ENCODE peak calls at places on chromosomes 1 and 21, in nine cellular contexts. One of them, this sample, is unnamed.

GRCh38 chr1:209364716-209365115 is 218.8 kb upstream of the CAMK1G start:
- DNase-seq in tibial artery: no peak
- DNase-seq in IMR-90: no peak
- DNase-seq in hepatocyte: no peak
- DNase-seq in CD8-positive, alpha-beta T cell: no peak
- DNase-seq in AG04450: no peak
- DNase-seq in lower lobe of right lung: no peak
- DNase-seq in transverse colon: no peak
- DNase-seq in esophagus muscularis mucosa: no peak
- DNase-seq in this sample: no peak

GRCh38 chr1:155649689-155650088 is 38.9 kb downstream of the YY1AP1 start:
- DNase-seq in tibial artery: no peak
- DNase-seq in IMR-90: no peak
- DNase-seq in hepatocyte: no peak
- DNase-seq in CD8-positive, alpha-beta T cell: no peak
- DNase-seq in AG04450: no peak
- DNase-seq in lower lobe of right lung: no peak
- DNase-seq in transverse colon: no peak
- DNase-seq in esophagus muscularis mucosa: no peak
- DNase-seq in this sample: no peak

GRCh38 chr1:19073311-19074186 is 117.1 kb upstream of the IFFO2 start:
- DNase-seq in tibial artery: no peak
- DNase-seq in IMR-90: no peak
- DNase-seq in hepatocyte: no peak
- DNase-seq in CD8-positive, alpha-beta T cell: no peak
- DNase-seq in AG04450: no peak
- DNase-seq in lower lobe of right lung: peak
- DNase-seq in transverse colon: no peak
- DNase-seq in esophagus muscularis mucosa: no peak
- DNase-seq in this sample: no peak

GRCh38 chr1:33327587-33328325 is 6.9 kb upstream of the A3GALT2 start:
- DNase-seq in tibial artery: peak
- DNase-seq in IMR-90: peak
- DNase-seq in hepatocyte: peak
- DNase-seq in CD8-positive, alpha-beta T cell: no peak
- DNase-seq in AG04450: peak
- DNase-seq in lower lobe of right lung: peak
- DNase-seq in transverse colon: peak
- DNase-seq in esophagus muscularis mucosa: no peak
- DNase-seq in this sample: no peak

GRCh38 chr21:41703857-41704501 is 62.9 kb downstream of the RIPK4 start:
- DNase-seq in tibial artery: no peak
- DNase-seq in IMR-90: no peak
- DNase-seq in hepatocyte: peak
- DNase-seq in CD8-positive, alpha-beta T cell: no peak
- DNase-seq in AG04450: no peak
- DNase-seq in lower lobe of right lung: no peak
- DNase-seq in transverse colon: peak
- DNase-seq in esophagus muscularis mucosa: no peak
- DNase-seq in this sample: no peak

GRCh38 chr1:106831511-106831910 is 225.0 kb upstream of the PRMT6 start:
- DNase-seq in tibial artery: no peak
- DNase-seq in IMR-90: no peak
- DNase-seq in hepatocyte: no peak
- DNase-seq in CD8-positive, alpha-beta T cell: no peak
- DNase-seq in AG04450: no peak
- DNase-seq in lower lobe of right lung: no peak
- DNase-seq in transverse colon: no peak
- DNase-seq in esophagus muscularis mucosa: no peak
- DNase-seq in this sample: no peak

GRCh38 chr1:243325305-243325890 is 69.6 kb downstream of the SDCCAG8 start:
- DNase-seq in tibial artery: no peak
- DNase-seq in IMR-90: peak
- DNase-seq in hepatocyte: peak
- DNase-seq in CD8-positive, alpha-beta T cell: peak
- DNase-seq in AG04450: peak
- DNase-seq in lower lobe of right lung: no peak
- DNase-seq in transverse colon: no peak
- DNase-seq in esophagus muscularis mucosa: no peak
- DNase-seq in this sample: no peak

GRCh38 chr1:201126832-201127754 is at the start of gene ASCL5:
- DNase-seq in tibial artery: no peak
- DNase-seq in IMR-90: peak
- DNase-seq in hepatocyte: peak
- DNase-seq in CD8-positive, alpha-beta T cell: no peak
- DNase-seq in AG04450: no peak
- DNase-seq in lower lobe of right lung: no peak
- DNase-seq in transverse colon: peak
- DNase-seq in esophagus muscularis mucosa: no peak
- DNase-seq in this sample: peak

GRCh38 chr1:223358826-223359225 is 5.2 kb downstream of the SUSD4 start:
- DNase-seq in tibial artery: no peak
- DNase-seq in IMR-90: no peak
- DNase-seq in hepatocyte: no peak
- DNase-seq in CD8-positive, alpha-beta T cell: no peak
- DNase-seq in AG04450: no peak
- DNase-seq in lower lobe of right lung: no peak
- DNase-seq in transverse colon: no peak
- DNase-seq in esophagus muscularis mucosa: no peak
- DNase-seq in this sample: no peak

GRCh38 chr1:167663002-167663772 is 33.2 kb downstream of the RCSD1 start:
- DNase-seq in tibial artery: no peak
- DNase-seq in IMR-90: peak
- DNase-seq in hepatocyte: peak
- DNase-seq in CD8-positive, alpha-beta T cell: no peak
- DNase-seq in AG04450: no peak
- DNase-seq in lower lobe of right lung: no peak
- DNase-seq in transverse colon: no peak
- DNase-seq in esophagus muscularis mucosa: no peak
- DNase-seq in this sample: no peak

GRCh38 chr1:157969693-157970485 is 23.6 kb upstream of the KIRREL1 start:
- DNase-seq in tibial artery: peak
- DNase-seq in IMR-90: peak
- DNase-seq in hepatocyte: peak
- DNase-seq in CD8-positive, alpha-beta T cell: no peak
- DNase-seq in AG04450: peak
- DNase-seq in lower lobe of right lung: no peak
- DNase-seq in transverse colon: peak
- DNase-seq in esophagus muscularis mucosa: no peak
- DNase-seq in this sample: peak

GRCh38 chr1:68808351-68808750 is 311.5 kb upstream of the DEPDC1 start:
- DNase-seq in tibial artery: no peak
- DNase-seq in IMR-90: no peak
- DNase-seq in hepatocyte: peak
- DNase-seq in CD8-positive, alpha-beta T cell: no peak
- DNase-seq in AG04450: no peak
- DNase-seq in lower lobe of right lung: no peak
- DNase-seq in transverse colon: no peak
- DNase-seq in esophagus muscularis mucosa: no peak
- DNase-seq in this sample: no peak

GRCh38 chr1:20320734-20321133 is 30.1 kb downstream of the VWA5B1 start:
- DNase-seq in tibial artery: no peak
- DNase-seq in IMR-90: no peak
- DNase-seq in hepatocyte: no peak
- DNase-seq in CD8-positive, alpha-beta T cell: no peak
- DNase-seq in AG04450: no peak
- DNase-seq in lower lobe of right lung: no peak
- DNase-seq in transverse colon: no peak
- DNase-seq in esophagus muscularis mucosa: no peak
- DNase-seq in this sample: no peak

GRCh38 chr1:44220001-44220751 is 6.9 kb downstream of the DMAP1 start:
- DNase-seq in tibial artery: no peak
- DNase-seq in IMR-90: peak
- DNase-seq in hepatocyte: peak
- DNase-seq in CD8-positive, alpha-beta T cell: no peak
- DNase-seq in AG04450: peak
- DNase-seq in lower lobe of right lung: no peak
- DNase-seq in transverse colon: no peak
- DNase-seq in esophagus muscularis mucosa: no peak
- DNase-seq in this sample: no peak

GRCh38 chr21:42360317-42360716 is 6.0 kb downstream of the TFF1 start:
- DNase-seq in tibial artery: no peak
- DNase-seq in IMR-90: no peak
- DNase-seq in hepatocyte: no peak
- DNase-seq in CD8-positive, alpha-beta T cell: no peak
- DNase-seq in AG04450: no peak
- DNase-seq in lower lobe of right lung: no peak
- DNase-seq in transverse colon: no peak
- DNase-seq in esophagus muscularis mucosa: no peak
- DNase-seq in this sample: peak

GRCh38 chr1:24152631-24153494 is 9.9 kb upstream of the IL22RA1 start:
- DNase-seq in tibial artery: no peak
- DNase-seq in IMR-90: no peak
- DNase-seq in hepatocyte: no peak
- DNase-seq in CD8-positive, alpha-beta T cell: no peak
- DNase-seq in AG04450: no peak
- DNase-seq in lower lobe of right lung: no peak
- DNase-seq in transverse colon: no peak
- DNase-seq in esophagus muscularis mucosa: no peak
- DNase-seq in this sample: no peak
- H3K27ac ChIP-seq in tibial artery: no peak
- H3K27ac ChIP-seq in IMR-90: no peak
- H3K27ac ChIP-seq in hepatocyte: peak
- H3K27ac ChIP-seq in CD8-positive, alpha-beta T cell: no peak
- H3K27ac ChIP-seq in AG04450: no peak
- H3K27ac ChIP-seq in lower lobe of right lung: no peak
- H3K27ac ChIP-seq in transverse colon: no peak
- H3K27ac ChIP-seq in esophagus muscularis mucosa: no peak
- H3K27ac ChIP-seq in this sample: no peak

GRCh38 chr21:19781881-19782652 is 1216.1 kb upstream of the NCAM2 start:
- DNase-seq in tibial artery: no peak
- DNase-seq in IMR-90: no peak
- DNase-seq in hepatocyte: no peak
- DNase-seq in CD8-positive, alpha-beta T cell: no peak
- DNase-seq in AG04450: no peak
- DNase-seq in lower lobe of right lung: no peak
- DNase-seq in transverse colon: no peak
- DNase-seq in esophagus muscularis mucosa: no peak
- DNase-seq in this sample: no peak
- TF ChIP-seq CTCF in tibial artery: no peak
- TF ChIP-seq CTCF in IMR-90: no peak
- TF ChIP-seq CTCF in hepatocyte: no peak
- TF ChIP-seq CTCF in CD8-positive, alpha-beta T cell: no peak
- TF ChIP-seq CTCF in AG04450: no peak
- TF ChIP-seq CTCF in lower lobe of right lung: no peak
- TF ChIP-seq CTCF in transverse colon: no peak
- TF ChIP-seq CTCF in esophagus muscularis mucosa: no peak
- TF ChIP-seq CTCF in this sample: no peak

GRCh38 chr1:236075848-236076247 is 11.0 kb upstream of the NID1 start:
- DNase-seq in tibial artery: no peak
- DNase-seq in IMR-90: no peak
- DNase-seq in hepatocyte: no peak
- DNase-seq in CD8-positive, alpha-beta T cell: no peak
- DNase-seq in AG04450: no peak
- DNase-seq in lower lobe of right lung: no peak
- DNase-seq in transverse colon: no peak
- DNase-seq in esophagus muscularis mucosa: no peak
- DNase-seq in this sample: no peak
- H3K4me3 ChIP-seq in tibial artery: no peak
- H3K4me3 ChIP-seq in IMR-90: no peak
- H3K4me3 ChIP-seq in hepatocyte: no peak
- H3K4me3 ChIP-seq in CD8-positive, alpha-beta T cell: no peak
- H3K4me3 ChIP-seq in AG04450: no peak
- H3K4me3 ChIP-seq in lower lobe of right lung: no peak
- H3K4me3 ChIP-seq in transverse colon: no peak
- H3K4me3 ChIP-seq in esophagus muscularis mucosa: no peak
- H3K4me3 ChIP-seq in this sample: no peak

GRCh38 chr1:204545202-204545601 is 29.0 kb downstream of the MDM4 start:
- DNase-seq in tibial artery: no peak
- DNase-seq in IMR-90: peak
- DNase-seq in hepatocyte: no peak
- DNase-seq in CD8-positive, alpha-beta T cell: no peak
- DNase-seq in AG04450: no peak
- DNase-seq in lower lobe of right lung: no peak
- DNase-seq in transverse colon: no peak
- DNase-seq in esophagus muscularis mucosa: no peak
- DNase-seq in this sample: no peak
- H3K27ac ChIP-seq in tibial artery: no peak
- H3K27ac ChIP-seq in IMR-90: no peak
- H3K27ac ChIP-seq in hepatocyte: no peak
- H3K27ac ChIP-seq in CD8-positive, alpha-beta T cell: peak
- H3K27ac ChIP-seq in AG04450: no peak
- H3K27ac ChIP-seq in lower lobe of right lung: peak
- H3K27ac ChIP-seq in transverse colon: peak
- H3K27ac ChIP-seq in esophagus muscularis mucosa: no peak
- H3K27ac ChIP-seq in this sample: no peak

GRCh38 chr21:40139636-40140035 is 272.4 kb downstream of the PCP4 start:
- DNase-seq in tibial artery: no peak
- DNase-seq in IMR-90: no peak
- DNase-seq in hepatocyte: no peak
- DNase-seq in CD8-positive, alpha-beta T cell: no peak
- DNase-seq in AG04450: no peak
- DNase-seq in lower lobe of right lung: no peak
- DNase-seq in transverse colon: no peak
- DNase-seq in esophagus muscularis mucosa: no peak
- DNase-seq in this sample: no peak
- TF ChIP-seq CTCF in tibial artery: no peak
- TF ChIP-seq CTCF in IMR-90: no peak
- TF ChIP-seq CTCF in hepatocyte: no peak
- TF ChIP-seq CTCF in CD8-positive, alpha-beta T cell: no peak
- TF ChIP-seq CTCF in AG04450: no peak
- TF ChIP-seq CTCF in lower lobe of right lung: no peak
- TF ChIP-seq CTCF in transverse colon: no peak
- TF ChIP-seq CTCF in esophagus muscularis mucosa: no peak
- TF ChIP-seq CTCF in this sample: no peak

DNA sequence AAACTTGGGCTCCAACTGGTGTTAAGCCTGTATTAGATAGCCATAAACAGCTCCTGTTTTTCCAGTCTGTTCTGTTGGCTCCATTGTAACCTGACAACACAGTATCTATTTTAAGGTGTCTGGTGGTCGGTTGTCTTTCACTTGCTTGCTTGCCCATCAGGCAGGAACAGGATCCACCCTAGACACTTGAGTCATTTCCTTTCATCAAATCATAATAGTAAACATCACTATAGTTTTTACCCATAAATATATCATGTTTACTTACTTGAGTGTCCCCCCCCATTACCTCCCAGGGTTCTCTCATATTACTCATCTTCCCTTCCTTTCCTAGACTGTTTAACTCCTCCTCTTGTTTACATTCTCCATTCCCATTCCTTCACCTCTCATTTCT is 2.9 kb downstream of the DDI2 start:
- DNase-seq in tibial artery: no peak
- DNase-seq in IMR-90: peak
- DNase-seq in hepatocyte: no peak
- DNase-seq in CD8-positive, alpha-beta T cell: no peak
- DNase-seq in AG04450: no peak
- DNase-seq in lower lobe of right lung: no peak
- DNase-seq in transverse colon: no peak
- DNase-seq in esophagus muscularis mucosa: no peak
- DNase-seq in this sample: no peak
- H3K4me3 ChIP-seq in tibial artery: no peak
- H3K4me3 ChIP-seq in IMR-90: no peak
- H3K4me3 ChIP-seq in hepatocyte: no peak
- H3K4me3 ChIP-seq in CD8-positive, alpha-beta T cell: no peak
- H3K4me3 ChIP-seq in AG04450: no peak
- H3K4me3 ChIP-seq in lower lobe of right lung: peak
- H3K4me3 ChIP-seq in transverse colon: no peak
- H3K4me3 ChIP-seq in esophagus muscularis mucosa: no peak
- H3K4me3 ChIP-seq in this sample: no peak